ENCODE peak calls at places on chromosomes 4 and X, in five cellular contexts. One of them, this sample, is unnamed.

GRCh38 chr4:105859233-105859632 is 36.0 kb upstream of the NPNT start:
- DNase-seq in neural crest cell: no peak
- DNase-seq in IMR-90: peak; percentile 79
- DNase-seq in choroid plexus epithelial cell: peak; percentile 83
- DNase-seq in GM06990: peak; percentile 28
- DNase-seq in this sample: no peak

GRCh38 chrX:52852110-52852872 is 15.6 kb downstream of the XAGE3 start:
- DNase-seq in neural crest cell: no peak
- DNase-seq in IMR-90: peak; percentile 43
- DNase-seq in choroid plexus epithelial cell: peak; percentile 26
- DNase-seq in GM06990: no peak
- DNase-seq in this sample: no peak

GRCh38 chr4:25221377-25221776 is 12.5 kb upstream of the PI4K2B start:
- DNase-seq in neural crest cell: no peak
- DNase-seq in IMR-90: no peak
- DNase-seq in choroid plexus epithelial cell: no peak
- DNase-seq in GM06990: no peak
- DNase-seq in this sample: no peak

GRCh38 chrX:102739642-102740041 is 19.1 kb downstream of the GPRASP3 start:
- DNase-seq in neural crest cell: no peak
- DNase-seq in IMR-90: peak; percentile 7
- DNase-seq in choroid plexus epithelial cell: peak; percentile 57
- DNase-seq in GM06990: no peak
- DNase-seq in this sample: no peak

GRCh38 chr4:1360423-1361283 is 13.6 kb downstream of the UVSSA start:
- DNase-seq in neural crest cell: no peak
- DNase-seq in IMR-90: peak; percentile 69
- DNase-seq in choroid plexus epithelial cell: peak; percentile 68
- DNase-seq in GM06990: no peak
- DNase-seq in this sample: no peak

GRCh38 chrX:136386821-136387220 is 86.1 kb downstream of the ADGRG4 start:
- DNase-seq in neural crest cell: no peak
- DNase-seq in IMR-90: no peak
- DNase-seq in choroid plexus epithelial cell: no peak
- DNase-seq in GM06990: no peak
- DNase-seq in this sample: no peak

GRCh38 chrX:103066606-103067005 is 2.6 kb upstream of the BEX1 start:
- DNase-seq in neural crest cell: no peak
- DNase-seq in IMR-90: no peak
- DNase-seq in choroid plexus epithelial cell: peak; percentile 62
- DNase-seq in GM06990: no peak
- DNase-seq in this sample: no peak

GRCh38 chrX:32448945-32449344 is 762.4 kb downstream of the DMD start:
- DNase-seq in neural crest cell: no peak
- DNase-seq in IMR-90: no peak
- DNase-seq in choroid plexus epithelial cell: peak; percentile 1
- DNase-seq in GM06990: peak; percentile 6
- DNase-seq in this sample: no peak

GRCh38 chr4:130668859-130669258 is 1572.9 kb downstream of the C4orf33 start:
- DNase-seq in neural crest cell: no peak
- DNase-seq in IMR-90: no peak
- DNase-seq in choroid plexus epithelial cell: no peak
- DNase-seq in GM06990: no peak
- DNase-seq in this sample: no peak

GRCh38 chrX:110248582-110248981 is 69.3 kb downstream of the AMMECR1 start:
- DNase-seq in neural crest cell: no peak
- DNase-seq in IMR-90: no peak
- DNase-seq in choroid plexus epithelial cell: no peak
- DNase-seq in GM06990: no peak
- DNase-seq in this sample: no peak

GRCh38 chr4:80307183-80307735 is 28.3 kb upstream of the CFAP299 start:
- DNase-seq in neural crest cell: no peak
- DNase-seq in IMR-90: peak; percentile 41
- DNase-seq in choroid plexus epithelial cell: peak; percentile 19
- DNase-seq in GM06990: no peak
- DNase-seq in this sample: no peak

GRCh38 chr4:129092636-129093172 is 635 bp downstream of the SCLT1 start:
- DNase-seq in neural crest cell: no peak
- DNase-seq in IMR-90: peak; percentile 28
- DNase-seq in choroid plexus epithelial cell: peak; percentile 36
- DNase-seq in GM06990: no peak
- DNase-seq in this sample: no peak

GRCh38 chrX:43655151-43655676 is 885 bp upstream of the MAOA start:
- DNase-seq in neural crest cell: peak; percentile 11
- DNase-seq in IMR-90: peak; percentile 3
- DNase-seq in choroid plexus epithelial cell: peak; percentile 64
- DNase-seq in GM06990: no peak
- DNase-seq in this sample: peak; percentile 37

GRCh38 chrX:66622209-66622608 is 16.7 kb downstream of the EDA2R start:
- DNase-seq in neural crest cell: no peak
- DNase-seq in IMR-90: peak; percentile 42
- DNase-seq in choroid plexus epithelial cell: no peak
- DNase-seq in GM06990: no peak
- DNase-seq in this sample: no peak

GRCh38 chr4:1746265-1746691 is 25.0 kb downstream of the TACC3 start:
- DNase-seq in neural crest cell: peak; percentile 97
- DNase-seq in IMR-90: peak; percentile 45
- DNase-seq in choroid plexus epithelial cell: peak; percentile 79
- DNase-seq in GM06990: peak; percentile 86
- DNase-seq in this sample: peak; percentile 98

GRCh38 chr4:102537280-102537679 is 36.1 kb downstream of the NFKB1 start:
- DNase-seq in neural crest cell: no peak
- DNase-seq in IMR-90: peak; percentile 46
- DNase-seq in choroid plexus epithelial cell: peak; percentile 75
- DNase-seq in GM06990: no peak
- DNase-seq in this sample: no peak

GRCh38 chr4:98203406-98204235 is 57.6 kb upstream of the RAP1GDS1 start:
- DNase-seq in neural crest cell: no peak
- DNase-seq in IMR-90: no peak
- DNase-seq in choroid plexus epithelial cell: no peak
- DNase-seq in GM06990: peak; percentile 55
- DNase-seq in this sample: no peak

GRCh38 chrX:106220177-106220576 is 52.1 kb downstream of the PWWP3B start:
- DNase-seq in neural crest cell: no peak
- DNase-seq in IMR-90: no peak
- DNase-seq in choroid plexus epithelial cell: peak; percentile 23
- DNase-seq in GM06990: no peak
- DNase-seq in this sample: no peak
- TF ChIP-seq CTCF in neural crest cell: peak; percentile 45
- TF ChIP-seq CTCF in IMR-90: no peak
- TF ChIP-seq CTCF in choroid plexus epithelial cell: peak; percentile 56
- TF ChIP-seq CTCF in GM06990: peak; percentile 37
- TF ChIP-seq CTCF in this sample: no peak

GRCh38 chr4:39169426-39169825 is 12.9 kb upstream of the WDR19 start:
- DNase-seq in neural crest cell: no peak
- DNase-seq in IMR-90: no peak
- DNase-seq in choroid plexus epithelial cell: peak; percentile 33
- DNase-seq in GM06990: no peak
- DNase-seq in this sample: no peak
- TF ChIP-seq CTCF in neural crest cell: no peak
- TF ChIP-seq CTCF in IMR-90: no peak
- TF ChIP-seq CTCF in choroid plexus epithelial cell: no peak
- TF ChIP-seq CTCF in GM06990: no peak
- TF ChIP-seq CTCF in this sample: no peak

GRCh38 chr4:122798101-122798500 is 28.5 kb upstream of the FGF2 start:
- DNase-seq in neural crest cell: no peak
- DNase-seq in IMR-90: peak; percentile 94
- DNase-seq in choroid plexus epithelial cell: peak; percentile 97
- DNase-seq in GM06990: no peak
- DNase-seq in this sample: no peak
- TF ChIP-seq CTCF in neural crest cell: no peak
- TF ChIP-seq CTCF in IMR-90: no peak
- TF ChIP-seq CTCF in choroid plexus epithelial cell: peak; percentile 34
- TF ChIP-seq CTCF in GM06990: no peak
- TF ChIP-seq CTCF in this sample: no peak

DNA sequence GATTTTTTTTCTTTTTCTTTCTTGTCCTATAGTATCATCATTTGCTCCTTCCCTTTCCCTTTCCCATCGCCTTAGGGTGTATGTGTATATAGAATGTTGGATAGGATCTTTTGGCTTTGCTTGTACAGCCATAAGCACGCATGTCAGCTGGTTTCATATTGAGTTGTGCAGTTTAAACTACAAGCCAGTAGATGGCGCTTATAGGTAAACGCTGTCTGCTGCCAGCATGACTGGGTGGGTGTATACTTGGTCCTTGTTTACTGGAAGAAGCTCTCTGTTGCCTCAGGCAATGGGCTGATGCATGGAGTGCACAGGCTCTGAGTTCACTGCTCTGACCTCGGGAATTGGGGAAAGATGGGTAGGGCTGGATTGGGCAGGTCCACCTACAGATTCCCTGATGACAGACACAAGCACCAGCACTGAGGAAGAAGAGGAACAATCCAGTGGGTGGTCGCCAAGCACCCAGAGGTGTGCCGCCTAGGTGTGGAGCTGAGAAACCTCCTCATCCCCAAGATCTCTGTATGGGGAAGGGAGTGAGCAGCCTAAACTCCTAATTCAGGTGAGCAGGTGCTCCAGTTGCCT is 831.5 kb downstream of the STIM2 start:
- DNase-seq in neural crest cell: no peak
- DNase-seq in IMR-90: peak; percentile 29
- DNase-seq in choroid plexus epithelial cell: peak; percentile 63
- DNase-seq in GM06990: no peak
- DNase-seq in this sample: no peak
- TF ChIP-seq CTCF in neural crest cell: peak; percentile 57
- TF ChIP-seq CTCF in IMR-90: peak; percentile 37
- TF ChIP-seq CTCF in choroid plexus epithelial cell: peak; percentile 59
- TF ChIP-seq CTCF in GM06990: peak; percentile 63
- TF ChIP-seq CTCF in this sample: peak; percentile 68

GRCh38 chr4:92253550-92253949 is 50.2 kb upstream of the GRID2 start:
- DNase-seq in neural crest cell: no peak
- DNase-seq in IMR-90: no peak
- DNase-seq in choroid plexus epithelial cell: no peak
- DNase-seq in GM06990: no peak
- DNase-seq in this sample: no peak
- TF ChIP-seq CTCF in neural crest cell: no peak
- TF ChIP-seq CTCF in IMR-90: no peak
- TF ChIP-seq CTCF in choroid plexus epithelial cell: no peak
- TF ChIP-seq CTCF in GM06990: no peak
- TF ChIP-seq CTCF in this sample: no peak

GRCh38 chrX:120450163-120450562 is 18.9 kb downstream of the LAMP2 start:
- DNase-seq in neural crest cell: no peak
- DNase-seq in IMR-90: no peak
- DNase-seq in choroid plexus epithelial cell: peak; percentile 40
- DNase-seq in GM06990: no peak
- DNase-seq in this sample: no peak
- TF ChIP-seq CTCF in neural crest cell: peak; percentile 35
- TF ChIP-seq CTCF in IMR-90: peak; percentile 22
- TF ChIP-seq CTCF in choroid plexus epithelial cell: peak; percentile 48
- TF ChIP-seq CTCF in GM06990: peak; percentile 41
- TF ChIP-seq CTCF in this sample: peak; percentile 12

GRCh38 chr4:83906561-83906960 is 370.7 kb downstream of the GPAT3 start:
- DNase-seq in neural crest cell: no peak
- DNase-seq in IMR-90: peak; percentile 43
- DNase-seq in choroid plexus epithelial cell: peak; percentile 62
- DNase-seq in GM06990: no peak
- DNase-seq in this sample: no peak

GRCh38 chr4:83910693-83911092 is 374.8 kb downstream of the GPAT3 start:
- DNase-seq in neural crest cell: no peak
- DNase-seq in IMR-90: no peak
- DNase-seq in choroid plexus epithelial cell: no peak
- DNase-seq in GM06990: no peak
- DNase-seq in this sample: no peak

GRCh38 chr4:83905952-83906351 is 370.0 kb downstream of the GPAT3 start:
- DNase-seq in neural crest cell: peak; percentile 17
- DNase-seq in IMR-90: no peak
- DNase-seq in choroid plexus epithelial cell: no peak
- DNase-seq in GM06990: no peak
- DNase-seq in this sample: peak; percentile 24
- TF ChIP-seq CTCF in neural crest cell: peak; percentile 59
- TF ChIP-seq CTCF in IMR-90: peak; percentile 7
- TF ChIP-seq CTCF in choroid plexus epithelial cell: peak; percentile 31
- TF ChIP-seq CTCF in GM06990: peak; percentile 63
- TF ChIP-seq CTCF in this sample: peak; percentile 51

This sample was measured in glutamatergic neuron.